ENCODE peak calls at places on chromosomes 3 and 15, in ten cellular contexts. O is neural progenitor cell, L is GM23338, E is HCT116, Z is MM.1S, Q is GM12878, W is keratinocyte, U is astrocyte, M is HepG2, T is endothelial cell of umbilical vein. X is an unnamed sample.

GRCh38 chr3:40869013-40869412 is 330.3 kb upstream of the CTNNB1 start:
- DNase-seq in O (no peak), L (no peak), E (no peak), Z (no peak), Q (no peak), W (no peak), U (no peak), M (no peak), T (no peak), X (no peak)

GRCh38 chr3:186530415-186530814 is 13.8 kb downstream of the CRYGS start:
- DNase-seq in O (no peak), L (no peak), E (no peak), Z (no peak), Q (no peak), W (no peak), U (no peak), M (no peak), T (no peak), X (no peak)

GRCh38 chr15:89662893-89663673 is 7.8 kb upstream of the KIF7 start:
- DNase-seq in O (no peak), L (peak; percentile 30), E (no peak), Z (no peak), Q (no peak), W (peak; percentile 21), U (peak; percentile 88), M (no peak), T (peak; percentile 68), X (peak; percentile 76)

GRCh38 chr3:123105201-123106189 is 38.7 kb downstream of the PDIA5 start:
- DNase-seq in O (peak; percentile 60), L (no peak), E (no peak), Z (no peak), Q (peak; percentile 33), W (no peak), U (no peak), M (no peak), T (no peak), X (no peak)

GRCh38 chr15:55277116-55277564 is 12.5 kb downstream of the RAB27A start:
- DNase-seq in O (no peak), L (no peak), E (no peak), Z (peak; percentile 68), Q (peak; percentile 84), W (no peak), U (peak; percentile 76), M (no peak), T (no peak), X (no peak)

GRCh38 chr3:94405258-94406035 is 342.6 kb downstream of the NSUN3 start:
- DNase-seq in O (no peak), L (no peak), E (no peak), Z (no peak), Q (no peak), W (no peak), U (peak; percentile 89), M (no peak), T (no peak), X (peak; percentile 61)

GRCh38 chr15:42133892-42134502 is 22.4 kb downstream of the PLA2G4F start:
- DNase-seq in O (peak; percentile 68), L (peak; percentile 89), E (peak; percentile 34), Z (peak; percentile 48), Q (no peak), W (peak; percentile 40), U (no peak), M (peak; percentile 52), T (peak; percentile 52), X (peak; percentile 39)

GRCh38 chr3:79354179-79354688 is 413.6 kb downstream of the ROBO1 start:
- DNase-seq in O (no peak), L (no peak), E (no peak), Z (no peak), Q (no peak), W (no peak), U (no peak), M (no peak), T (no peak), X (no peak)

GRCh38 chr3:129238945-129239705 is 10.3 kb upstream of the COPG1 start:
- DNase-seq in O (no peak), L (no peak), E (no peak), Z (peak; percentile 28), Q (no peak), W (no peak), U (no peak), M (no peak), T (no peak), X (peak; percentile 71)

GRCh38 chr15:93362821-93363220 is 273.8 kb upstream of the RGMA start:
- DNase-seq in O (peak; percentile 83), L (peak; percentile 76), E (no peak), Z (no peak), Q (no peak), W (no peak), U (no peak), M (no peak), T (no peak), X (no peak)

GRCh38 chr3:19146685-19147650 is 1.3 kb upstream of the KCNH8 start:
- DNase-seq in O (peak; percentile 96), L (peak; percentile 97), E (peak; percentile 19), Z (peak; percentile 83), Q (no peak), W (no peak), U (peak; percentile 26), M (peak; percentile 25), T (peak; percentile 24), X (peak; percentile 16)

GRCh38 chr3:74465652-74466415 is 148.6 kb downstream of the CNTN3 start:
- DNase-seq in O (no peak), L (no peak), E (no peak), Z (no peak), Q (no peak), W (no peak), U (peak; percentile 14), M (no peak), T (no peak), X (peak; percentile 31)

GRCh38 chr3:14358426-14359211 is 43.8 kb upstream of the SLC6A6 start:
- DNase-seq in O (peak; percentile 66), L (peak; percentile 54), E (no peak), Z (no peak), Q (no peak), W (no peak), U (peak; percentile 63), M (no peak), T (no peak), X (peak; percentile 50)

GRCh38 chr3:12345141-12345561 is 56.3 kb downstream of the PPARG start:
- DNase-seq in O (no peak), L (no peak), E (peak; percentile 84), Z (no peak), Q (no peak), W (peak; percentile 63), U (peak; percentile 70), M (no peak), T (no peak), X (peak; percentile 77)

DNA sequence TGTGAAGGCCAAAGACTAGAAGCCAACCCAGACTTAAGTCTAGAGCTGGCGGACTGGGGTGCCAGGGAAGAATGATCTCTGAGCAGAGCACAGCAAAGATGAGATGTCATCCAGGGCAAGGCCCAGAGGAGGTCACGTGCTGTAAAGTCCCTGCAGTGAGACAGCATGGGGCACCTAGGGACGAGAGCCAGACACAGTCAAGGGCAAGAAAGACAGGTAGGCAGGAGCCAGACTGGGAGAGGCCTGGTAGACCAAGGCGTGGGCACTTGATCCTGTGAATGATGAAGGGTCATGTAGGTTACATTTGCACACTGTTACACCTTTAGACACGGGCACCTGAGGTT is 379.7 kb upstream of the PROK2 start:
- DNase-seq in O (no peak), L (no peak), E (no peak), Z (no peak), Q (no peak), W (no peak), U (no peak), M (no peak), T (no peak), X (no peak)
- H3K79me2 ChIP-seq in O (no peaks in the 10 kb centered on the region), L (no peaks in the 10 kb centered on the region), E (no peaks in the 10 kb centered on the region), Z (no peaks in the 10 kb centered on the region), Q (no peaks in the 10 kb centered on the region), W (no peaks in the 10 kb centered on the region), U (no peaks in the 10 kb centered on the region), M (no peaks in the 10 kb centered on the region), T (no peaks in the 10 kb centered on the region), X (no peaks in the 10 kb centered on the region)

GRCh38 chr15:64151727-64152506 is at the start of gene SNX22:
- DNase-seq in O (peak; percentile 56), L (peak; percentile 51), E (no peak), Z (peak; percentile 26), Q (no peak), W (no peak), U (no peak), M (no peak), T (peak; percentile 6), X (no peak)
- TF ChIP-seq EZH2 in O (peak; percentile 87), L (no peak), E (no peak), Z (no peak), Q (no peak), W (peak; percentile 73), U (peak; percentile 98), M (no peak), T (no peak), X (no peak)

DNA sequence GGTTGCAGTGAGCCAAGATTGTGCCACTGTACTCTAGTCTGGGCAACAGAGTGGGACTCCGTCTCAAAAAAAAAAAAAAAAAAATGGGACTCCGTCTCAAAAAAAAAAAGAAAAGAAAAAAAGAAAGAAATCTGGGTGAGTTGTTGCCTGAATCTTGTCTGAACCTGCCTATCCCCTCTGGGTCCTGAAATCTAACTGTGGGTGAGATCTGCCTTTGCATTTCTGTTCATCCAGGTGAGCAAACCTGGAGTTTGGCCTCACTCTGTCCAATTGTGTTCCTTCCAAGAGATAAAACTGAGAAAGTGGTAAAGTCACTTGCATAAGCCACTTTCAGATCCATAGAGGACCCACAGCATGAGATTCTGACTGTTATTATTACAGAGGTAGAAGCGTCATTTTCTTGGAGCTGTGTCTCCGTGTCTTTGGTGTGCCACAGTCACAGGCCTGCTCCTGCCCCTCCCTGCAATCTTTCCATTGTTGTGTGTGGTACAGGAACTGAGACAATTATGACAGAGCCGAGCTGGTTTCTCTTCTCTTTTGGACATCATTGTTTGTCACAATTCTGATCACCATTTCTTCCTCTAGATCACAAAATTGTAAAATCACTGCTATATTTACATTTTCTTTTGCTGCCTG is 235.9 kb downstream of the LPP start:
- DNase-seq in O (no peak), L (no peak), E (no peak), Z (no peak), Q (no peak), W (no peak), U (no peak), M (no peak), T (peak; percentile 50), X (peak; percentile 74)
- H3K79me2 ChIP-seq in O (no peaks in the 10 kb centered on the region), L (no peaks in the 10 kb centered on the region), E (no peaks in the 10 kb centered on the region), Z (no peaks in the 10 kb centered on the region), Q (no peaks in the 10 kb centered on the region), W (peaks cover 6% of the 10 kb centered on the region), U (peaks cover 99% of the 10 kb centered on the region), M (peaks cover 9% of the 10 kb centered on the region), T (peaks cover 3% of the 10 kb centered on the region), X (peaks cover 33% of the 10 kb centered on the region)

DNA sequence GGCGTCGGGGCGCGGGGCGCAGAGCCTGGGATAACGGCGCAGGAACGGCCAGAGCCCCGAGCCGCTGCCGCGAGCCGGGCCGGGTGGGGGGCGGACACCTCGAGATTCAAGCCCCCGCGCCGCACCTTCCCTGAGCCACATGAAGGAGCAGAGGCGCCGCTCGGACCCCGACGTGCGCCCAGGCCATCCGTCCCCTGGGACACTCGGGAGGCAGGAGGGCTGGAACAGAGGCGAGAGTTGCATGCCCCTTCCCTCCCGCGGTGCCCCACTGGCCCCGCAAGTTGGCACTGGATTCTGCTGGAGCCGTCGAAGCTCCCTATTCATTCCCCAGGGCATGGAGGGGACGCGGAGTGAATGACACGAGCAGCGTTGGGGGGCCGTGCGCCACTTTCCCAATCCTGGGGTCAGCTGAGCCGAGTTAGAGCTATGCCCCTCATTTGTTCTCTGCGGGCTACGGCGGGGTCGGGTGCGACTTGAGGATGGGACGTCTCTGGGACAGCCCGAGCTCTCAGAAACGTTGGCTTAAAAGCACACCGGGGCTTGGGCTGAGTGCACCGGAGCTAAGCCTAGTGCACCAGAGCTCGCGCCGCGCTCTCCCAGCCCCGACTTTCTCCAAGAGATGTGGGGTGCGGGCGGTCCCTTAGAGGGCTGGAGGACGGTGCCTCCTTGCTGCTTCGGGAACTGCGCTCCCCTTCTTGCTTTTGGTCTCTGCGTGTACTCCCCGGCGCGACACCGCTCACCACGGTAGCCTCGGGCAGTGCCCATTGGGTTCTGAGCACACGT is 589 bp downstream of the SLC6A1 start:
- DNase-seq in O (peak; percentile 39), L (peak; percentile 53), E (no peak), Z (no peak), Q (no peak), W (no peak), U (no peak), M (no peak), T (no peak), X (no peak)
- TF ChIP-seq EZH2 in O (peak; percentile 97), L (peak; percentile 71), E (no peak), Z (no peak), Q (no peak), W (peak; percentile 100), U (peak; percentile 90), M (no peak), T (peak; percentile 97), X (peak; percentile 96)

X was measured in mammary epithelial cell.